ENCODE peak calls at places on chromosomes 2 and 18, in eight cellular contexts. One of them, this sample, is unnamed.

GRCh38 chr18:79950440-79951341 is 762 bp downstream of the SLC66A2 start:
- DNase-seq in choroid plexus epithelial cell: no peak
- DNase-seq in activated T-helper 2 cell treated with anti-CD3 and anti-CD28 coated beads, Interferon-gamma antibody, Interleukin-2, Interleukin-4, amounts not matched to agents 10 μg/mL and 5 μg/mL and 100 μg/mL, durations not matched to agents 14 hours and 24 hours and 36 hours: no peak
- DNase-seq in OCI-LY7: peak
- DNase-seq in endothelial cell of umbilical vein: peak
- DNase-seq in dorsolateral prefrontal cortex: peak
- DNase-seq in NCI-H1092 treated with DMSO at 0.1 percent for 48 hours: no peak
- DNase-seq in EL: peak
- DNase-seq in this sample: no peak

GRCh38 chr2:196703660-196704209 is 64.2 kb downstream of the CCDC150 start:
- DNase-seq in OCI-LY7: no peak
- DNase-seq in dorsolateral prefrontal cortex: no peak
- DNase-seq in choroid plexus epithelial cell: peak
- DNase-seq in EL: peak
- DNase-seq in endothelial cell of umbilical vein: no peak
- DNase-seq in NCI-H1092 treated with DMSO at 0.1 percent for 48 hours: no peak
- DNase-seq in activated T-helper 2 cell treated with anti-CD3 and anti-CD28 coated beads, Interferon-gamma antibody, Interleukin-2, Interleukin-4, amounts not matched to agents 10 μg/mL and 5 μg/mL and 100 μg/mL, durations not matched to agents 14 hours and 24 hours and 36 hours: no peak
- DNase-seq in this sample: no peak

GRCh38 chr2:39216495-39217191 is 27.1 kb downstream of the CDKL4 start:
- DNase-seq in activated T-helper 2 cell treated with anti-CD3 and anti-CD28 coated beads, Interferon-gamma antibody, Interleukin-2, Interleukin-4, amounts not matched to agents 10 μg/mL and 5 μg/mL and 100 μg/mL, durations not matched to agents 14 hours and 24 hours and 36 hours: peak
- DNase-seq in dorsolateral prefrontal cortex: no peak
- DNase-seq in endothelial cell of umbilical vein: no peak
- DNase-seq in NCI-H1092 treated with DMSO at 0.1 percent for 48 hours: no peak
- DNase-seq in EL: no peak
- DNase-seq in choroid plexus epithelial cell: no peak
- DNase-seq in OCI-LY7: no peak
- DNase-seq in this sample: peak

GRCh38 chr18:49562481-49563129 is 748 bp downstream of the LIPG start:
- DNase-seq in activated T-helper 2 cell treated with anti-CD3 and anti-CD28 coated beads, Interferon-gamma antibody, Interleukin-2, Interleukin-4, amounts not matched to agents 10 μg/mL and 5 μg/mL and 100 μg/mL, durations not matched to agents 14 hours and 24 hours and 36 hours: no peak
- DNase-seq in OCI-LY7: no peak
- DNase-seq in EL: no peak
- DNase-seq in dorsolateral prefrontal cortex: no peak
- DNase-seq in endothelial cell of umbilical vein: peak
- DNase-seq in NCI-H1092 treated with DMSO at 0.1 percent for 48 hours: no peak
- DNase-seq in choroid plexus epithelial cell: peak
- DNase-seq in this sample: no peak

GRCh38 chr2:71613953-71614925 is 160.9 kb downstream of the DYSF start:
- DNase-seq in EL: no peak
- DNase-seq in endothelial cell of umbilical vein: no peak
- DNase-seq in dorsolateral prefrontal cortex: no peak
- DNase-seq in activated T-helper 2 cell treated with anti-CD3 and anti-CD28 coated beads, Interferon-gamma antibody, Interleukin-2, Interleukin-4, amounts not matched to agents 10 μg/mL and 5 μg/mL and 100 μg/mL, durations not matched to agents 14 hours and 24 hours and 36 hours: peak
- DNase-seq in NCI-H1092 treated with DMSO at 0.1 percent for 48 hours: no peak
- DNase-seq in choroid plexus epithelial cell: no peak
- DNase-seq in OCI-LY7: no peak
- DNase-seq in this sample: no peak

GRCh38 chr2:35946431-35946991 is 409.1 kb upstream of the CRIM1 start:
- DNase-seq in activated T-helper 2 cell treated with anti-CD3 and anti-CD28 coated beads, Interferon-gamma antibody, Interleukin-2, Interleukin-4, amounts not matched to agents 10 μg/mL and 5 μg/mL and 100 μg/mL, durations not matched to agents 14 hours and 24 hours and 36 hours: no peak
- DNase-seq in endothelial cell of umbilical vein: no peak
- DNase-seq in dorsolateral prefrontal cortex: no peak
- DNase-seq in choroid plexus epithelial cell: no peak
- DNase-seq in OCI-LY7: no peak
- DNase-seq in NCI-H1092 treated with DMSO at 0.1 percent for 48 hours: no peak
- DNase-seq in EL: no peak
- DNase-seq in this sample: no peak

GRCh38 chr18:62386091-62386490 is 61.0 kb downstream of the TNFRSF11A start:
- DNase-seq in endothelial cell of umbilical vein: no peak
- DNase-seq in dorsolateral prefrontal cortex: no peak
- DNase-seq in OCI-LY7: no peak
- DNase-seq in EL: no peak
- DNase-seq in choroid plexus epithelial cell: no peak
- DNase-seq in NCI-H1092 treated with DMSO at 0.1 percent for 48 hours: no peak
- DNase-seq in activated T-helper 2 cell treated with anti-CD3 and anti-CD28 coated beads, Interferon-gamma antibody, Interleukin-2, Interleukin-4, amounts not matched to agents 10 μg/mL and 5 μg/mL and 100 μg/mL, durations not matched to agents 14 hours and 24 hours and 36 hours: no peak
- DNase-seq in this sample: no peak

GRCh38 chr2:44740678-44741077 is 200.8 kb upstream of the SIX3 start:
- DNase-seq in endothelial cell of umbilical vein: no peak
- DNase-seq in dorsolateral prefrontal cortex: no peak
- DNase-seq in EL: no peak
- DNase-seq in NCI-H1092 treated with DMSO at 0.1 percent for 48 hours: no peak
- DNase-seq in OCI-LY7: no peak
- DNase-seq in choroid plexus epithelial cell: peak
- DNase-seq in activated T-helper 2 cell treated with anti-CD3 and anti-CD28 coated beads, Interferon-gamma antibody, Interleukin-2, Interleukin-4, amounts not matched to agents 10 μg/mL and 5 μg/mL and 100 μg/mL, durations not matched to agents 14 hours and 24 hours and 36 hours: no peak
- DNase-seq in this sample: no peak

GRCh38 chr2:11072550-11072949 is 82.7 kb upstream of the SLC66A3 start:
- DNase-seq in choroid plexus epithelial cell: no peak
- DNase-seq in activated T-helper 2 cell treated with anti-CD3 and anti-CD28 coated beads, Interferon-gamma antibody, Interleukin-2, Interleukin-4, amounts not matched to agents 10 μg/mL and 5 μg/mL and 100 μg/mL, durations not matched to agents 14 hours and 24 hours and 36 hours: no peak
- DNase-seq in dorsolateral prefrontal cortex: no peak
- DNase-seq in endothelial cell of umbilical vein: no peak
- DNase-seq in OCI-LY7: no peak
- DNase-seq in EL: no peak
- DNase-seq in NCI-H1092 treated with DMSO at 0.1 percent for 48 hours: no peak
- DNase-seq in this sample: no peak

GRCh38 chr2:178873912-178874311 is 66.7 kb upstream of the TTN start:
- DNase-seq in EL: no peak
- DNase-seq in endothelial cell of umbilical vein: no peak
- DNase-seq in dorsolateral prefrontal cortex: no peak
- DNase-seq in OCI-LY7: no peak
- DNase-seq in NCI-H1092 treated with DMSO at 0.1 percent for 48 hours: no peak
- DNase-seq in activated T-helper 2 cell treated with anti-CD3 and anti-CD28 coated beads, Interferon-gamma antibody, Interleukin-2, Interleukin-4, amounts not matched to agents 10 μg/mL and 5 μg/mL and 100 μg/mL, durations not matched to agents 14 hours and 24 hours and 36 hours: no peak
- DNase-seq in choroid plexus epithelial cell: no peak
- DNase-seq in this sample: no peak

GRCh38 chr2:98519156-98519555 is 74.5 kb downstream of the INPP4A start:
- DNase-seq in choroid plexus epithelial cell: peak
- DNase-seq in OCI-LY7: no peak
- DNase-seq in dorsolateral prefrontal cortex: no peak
- DNase-seq in EL: no peak
- DNase-seq in NCI-H1092 treated with DMSO at 0.1 percent for 48 hours: no peak
- DNase-seq in endothelial cell of umbilical vein: no peak
- DNase-seq in activated T-helper 2 cell treated with anti-CD3 and anti-CD28 coated beads, Interferon-gamma antibody, Interleukin-2, Interleukin-4, amounts not matched to agents 10 μg/mL and 5 μg/mL and 100 μg/mL, durations not matched to agents 14 hours and 24 hours and 36 hours: no peak
- DNase-seq in this sample: no peak

GRCh38 chr2:19126281-19126680 is 232.1 kb downstream of the OSR1 start:
- DNase-seq in choroid plexus epithelial cell: no peak
- DNase-seq in dorsolateral prefrontal cortex: no peak
- DNase-seq in OCI-LY7: no peak
- DNase-seq in activated T-helper 2 cell treated with anti-CD3 and anti-CD28 coated beads, Interferon-gamma antibody, Interleukin-2, Interleukin-4, amounts not matched to agents 10 μg/mL and 5 μg/mL and 100 μg/mL, durations not matched to agents 14 hours and 24 hours and 36 hours: no peak
- DNase-seq in endothelial cell of umbilical vein: no peak
- DNase-seq in EL: no peak
- DNase-seq in NCI-H1092 treated with DMSO at 0.1 percent for 48 hours: no peak
- DNase-seq in this sample: no peak

GRCh38 chr2:138321458-138321857 is 180.1 kb upstream of the SPOPL start:
- DNase-seq in OCI-LY7: no peak
- DNase-seq in choroid plexus epithelial cell: no peak
- DNase-seq in activated T-helper 2 cell treated with anti-CD3 and anti-CD28 coated beads, Interferon-gamma antibody, Interleukin-2, Interleukin-4, amounts not matched to agents 10 μg/mL and 5 μg/mL and 100 μg/mL, durations not matched to agents 14 hours and 24 hours and 36 hours: no peak
- DNase-seq in NCI-H1092 treated with DMSO at 0.1 percent for 48 hours: peak
- DNase-seq in EL: no peak
- DNase-seq in endothelial cell of umbilical vein: no peak
- DNase-seq in dorsolateral prefrontal cortex: no peak
- DNase-seq in this sample: no peak

GRCh38 chr2:37635359-37636208 is 35.9 kb downstream of the CDC42EP3 start:
- DNase-seq in OCI-LY7: no peak
- DNase-seq in dorsolateral prefrontal cortex: no peak
- DNase-seq in endothelial cell of umbilical vein: peak
- DNase-seq in NCI-H1092 treated with DMSO at 0.1 percent for 48 hours: no peak
- DNase-seq in activated T-helper 2 cell treated with anti-CD3 and anti-CD28 coated beads, Interferon-gamma antibody, Interleukin-2, Interleukin-4, amounts not matched to agents 10 μg/mL and 5 μg/mL and 100 μg/mL, durations not matched to agents 14 hours and 24 hours and 36 hours: peak
- DNase-seq in choroid plexus epithelial cell: peak
- DNase-seq in EL: peak
- DNase-seq in this sample: peak

GRCh38 chr18:44761812-44762211 is 81.1 kb downstream of the SETBP1 start:
- DNase-seq in endothelial cell of umbilical vein: no peak
- DNase-seq in activated T-helper 2 cell treated with anti-CD3 and anti-CD28 coated beads, Interferon-gamma antibody, Interleukin-2, Interleukin-4, amounts not matched to agents 10 μg/mL and 5 μg/mL and 100 μg/mL, durations not matched to agents 14 hours and 24 hours and 36 hours: no peak
- DNase-seq in OCI-LY7: no peak
- DNase-seq in EL: no peak
- DNase-seq in NCI-H1092 treated with DMSO at 0.1 percent for 48 hours: no peak
- DNase-seq in dorsolateral prefrontal cortex: no peak
- DNase-seq in choroid plexus epithelial cell: no peak
- DNase-seq in this sample: no peak

GRCh38 chr2:10544252-10544651 is 96.1 kb upstream of the ODC1 start:
- DNase-seq in EL: no peak
- DNase-seq in choroid plexus epithelial cell: peak
- DNase-seq in NCI-H1092 treated with DMSO at 0.1 percent for 48 hours: no peak
- DNase-seq in OCI-LY7: no peak
- DNase-seq in activated T-helper 2 cell treated with anti-CD3 and anti-CD28 coated beads, Interferon-gamma antibody, Interleukin-2, Interleukin-4, amounts not matched to agents 10 μg/mL and 5 μg/mL and 100 μg/mL, durations not matched to agents 14 hours and 24 hours and 36 hours: peak
- DNase-seq in dorsolateral prefrontal cortex: no peak
- DNase-seq in endothelial cell of umbilical vein: no peak
- DNase-seq in this sample: peak

GRCh38 chr2:240726876-240727275 is 35.2 kb downstream of the AQP12A start:
- DNase-seq in OCI-LY7: no peak
- DNase-seq in EL: no peak
- DNase-seq in endothelial cell of umbilical vein: no peak
- DNase-seq in NCI-H1092 treated with DMSO at 0.1 percent for 48 hours: no peak
- DNase-seq in activated T-helper 2 cell treated with anti-CD3 and anti-CD28 coated beads, Interferon-gamma antibody, Interleukin-2, Interleukin-4, amounts not matched to agents 10 μg/mL and 5 μg/mL and 100 μg/mL, durations not matched to agents 14 hours and 24 hours and 36 hours: no peak
- DNase-seq in dorsolateral prefrontal cortex: no peak
- DNase-seq in choroid plexus epithelial cell: no peak
- DNase-seq in this sample: no peak

GRCh38 chr18:78659748-78660147 is 319.9 kb upstream of the SALL3 start:
- DNase-seq in OCI-LY7: no peak
- DNase-seq in NCI-H1092 treated with DMSO at 0.1 percent for 48 hours: peak
- DNase-seq in endothelial cell of umbilical vein: no peak
- DNase-seq in dorsolateral prefrontal cortex: no peak
- DNase-seq in choroid plexus epithelial cell: no peak
- DNase-seq in EL: no peak
- DNase-seq in activated T-helper 2 cell treated with anti-CD3 and anti-CD28 coated beads, Interferon-gamma antibody, Interleukin-2, Interleukin-4, amounts not matched to agents 10 μg/mL and 5 μg/mL and 100 μg/mL, durations not matched to agents 14 hours and 24 hours and 36 hours: no peak
- DNase-seq in this sample: no peak

GRCh38 chr2:187934692-187935091 is 357.0 kb upstream of the GULP1 start:
- DNase-seq in OCI-LY7: no peak
- DNase-seq in endothelial cell of umbilical vein: no peak
- DNase-seq in choroid plexus epithelial cell: no peak
- DNase-seq in activated T-helper 2 cell treated with anti-CD3 and anti-CD28 coated beads, Interferon-gamma antibody, Interleukin-2, Interleukin-4, amounts not matched to agents 10 μg/mL and 5 μg/mL and 100 μg/mL, durations not matched to agents 14 hours and 24 hours and 36 hours: no peak
- DNase-seq in NCI-H1092 treated with DMSO at 0.1 percent for 48 hours: no peak
- DNase-seq in dorsolateral prefrontal cortex: no peak
- DNase-seq in EL: no peak
- DNase-seq in this sample: no peak

GRCh38 chr18:36905560-36905959 is 76.6 kb downstream of the KIAA1328 start:
- DNase-seq in NCI-H1092 treated with DMSO at 0.1 percent for 48 hours: no peak
- DNase-seq in dorsolateral prefrontal cortex: no peak
- DNase-seq in endothelial cell of umbilical vein: no peak
- DNase-seq in choroid plexus epithelial cell: no peak
- DNase-seq in EL: no peak
- DNase-seq in activated T-helper 2 cell treated with anti-CD3 and anti-CD28 coated beads, Interferon-gamma antibody, Interleukin-2, Interleukin-4, amounts not matched to agents 10 μg/mL and 5 μg/mL and 100 μg/mL, durations not matched to agents 14 hours and 24 hours and 36 hours: no peak
- DNase-seq in OCI-LY7: no peak
- DNase-seq in this sample: no peak

GRCh38 chr2:27320958-27321543 is 1.8 kb downstream of the MPV17 start:
- DNase-seq in OCI-LY7: no peak
- DNase-seq in EL: peak
- DNase-seq in endothelial cell of umbilical vein: peak
- DNase-seq in dorsolateral prefrontal cortex: no peak
- DNase-seq in choroid plexus epithelial cell: peak
- DNase-seq in NCI-H1092 treated with DMSO at 0.1 percent for 48 hours: no peak
- DNase-seq in activated T-helper 2 cell treated with anti-CD3 and anti-CD28 coated beads, Interferon-gamma antibody, Interleukin-2, Interleukin-4, amounts not matched to agents 10 μg/mL and 5 μg/mL and 100 μg/mL, durations not matched to agents 14 hours and 24 hours and 36 hours: no peak
- DNase-seq in this sample: no peak

GRCh38 chr2:103363639-103364038 is 601.8 kb downstream of the TMEM182 start:
- DNase-seq in dorsolateral prefrontal cortex: no peak
- DNase-seq in endothelial cell of umbilical vein: no peak
- DNase-seq in NCI-H1092 treated with DMSO at 0.1 percent for 48 hours: no peak
- DNase-seq in OCI-LY7: no peak
- DNase-seq in EL: no peak
- DNase-seq in choroid plexus epithelial cell: no peak
- DNase-seq in activated T-helper 2 cell treated with anti-CD3 and anti-CD28 coated beads, Interferon-gamma antibody, Interleukin-2, Interleukin-4, amounts not matched to agents 10 μg/mL and 5 μg/mL and 100 μg/mL, durations not matched to agents 14 hours and 24 hours and 36 hours: no peak
- DNase-seq in this sample: no peak